ENCODE peak calls at places on chromosome 14, in four cellular contexts. Y is activated CD8-positive, alpha-beta memory T cell treated with anti-CD3 and anti-CD28 coated beads, Interleukin-2, amount 10 ng/mL, durations not matched to agents 7 days and 5 days; A is natural killer cell; G is T-helper 17 cell. W is an unnamed sample.

GRCh38 chr14:48304729-48305128 is 629.3 kb upstream of the MDGA2 start:
- ATAC-seq in Y (no peak), A (no peak), G (no peak), W (no peak)

GRCh38 chr14:76651410-76652055 is 109.7 kb upstream of the VASH1 start:
- ATAC-seq in Y (no peak), A (no peak), G (no peak), W (no peak)

GRCh38 chr14:95318870-95319311 is 817 bp downstream of the CLMN start:
- ATAC-seq in Y (no peak), A (no peak), G (no peak), W (no peak)

GRCh38 chr14:97468220-97468619 is 671.0 kb downstream of the VRK1 start:
- ATAC-seq in Y (no peak), A (no peak), G (no peak), W (no peak)

GRCh38 chr14:63737582-63738006 is 9.7 kb upstream of the SGPP1 start:
- ATAC-seq in Y (peak), A (no peak), G (peak), W (no peak)

GRCh38 chr14:50932592-50933500 is 11.4 kb downstream of the PYGL start:
- ATAC-seq in Y (no peak), A (no peak), G (no peak), W (peak)

GRCh38 chr14:94411638-94412037 is 23.2 kb upstream of the SERPINA1 start:
- ATAC-seq in Y (no peak), A (no peak), G (no peak), W (no peak)

GRCh38 chr14:89673499-89674225 is 256.6 kb upstream of the FOXN3 start:
- ATAC-seq in Y (no peak), A (no peak), G (peak), W (peak)

GRCh38 chr14:50013198-50013918 is 103.0 kb downstream of the VCPKMT start:
- ATAC-seq in Y (no peak), A (no peak), G (no peak), W (peak)

GRCh38 chr14:102984336-102985102 is 62.1 kb downstream of the AMN start:
- ATAC-seq in Y (no peak), A (no peak), G (no peak), W (no peak)

GRCh38 chr14:24979725-24980239 is 70.2 kb downstream of the STXBP6 start:
- ATAC-seq in Y (no peak), A (no peak), G (no peak), W (no peak)

GRCh38 chr14:34912182-34912581 is 37.0 kb upstream of the BAZ1A start:
- ATAC-seq in Y (no peak), A (no peak), G (no peak), W (no peak)

GRCh38 chr14:54908230-54908629 is 5.6 kb upstream of the GCH1 start:
- ATAC-seq in Y (peak), A (peak), G (peak), W (no peak)

GRCh38 chr14:74638970-74639369 is 26.9 kb upstream of the LTBP2 start:
- ATAC-seq in Y (no peak), A (no peak), G (no peak), W (no peak)

GRCh38 chr14:28785096-28785952 is 18.7 kb downstream of the FOXG1 start:
- ATAC-seq in Y (no peak), A (no peak), G (no peak), W (no peak)

GRCh38 chr14:60240139-60240856 is 8.7 kb upstream of the PPM1A start:
- ATAC-seq in Y (no peak), A (no peak), G (no peak), W (no peak)

GRCh38 chr14:61329478-61330051 is 8.2 kb downstream of the PRKCH start:
- ATAC-seq in Y (peak), A (no peak), G (no peak), W (no peak)

GRCh38 chr14:75383721-75384120 is 44.1 kb upstream of the JDP2 start:
- ATAC-seq in Y (no peak), A (no peak), G (no peak), W (no peak)

GRCh38 chr14:39015964-39016577 is 87.0 kb downstream of the SEC23A start:
- ATAC-seq in Y (no peak), A (no peak), G (no peak), W (no peak)

GRCh38 chr14:71395151-71395604 is 487.9 kb downstream of the PCNX1 start:
- ATAC-seq in Y (peak), A (peak), G (no peak), W (no peak)

GRCh38 chr14:31068235-31068634 is 42.1 kb upstream of the STRN3 start:
- ATAC-seq in Y (no peak), A (no peak), G (no peak), W (no peak)

GRCh38 chr14:55477680-55478079 is 37.3 kb upstream of the TBPL2 start:
- ATAC-seq in Y (no peak), A (no peak), G (no peak), W (no peak)

GRCh38 chr14:69674546-69675245 is 63.3 kb downstream of the SUSD6 start:
- ATAC-seq in Y (no peak), A (no peak), G (no peak), W (no peak)